ENCODE peak calls at places on chromosomes 11 and 22, in four cellular contexts. Z is GM12878, U is left lung, V is AG08395. N is an unnamed sample.

GRCh38 chr11:16969010-16970004 is 44.9 kb downstream of the PLEKHA7 start:
- DNase-seq in Z (no peak), U (no peak), V (no peak), N (no peak)

GRCh38 chr22:19064354-19065054 is 57.7 kb downstream of the DGCR2 start:
- DNase-seq in Z (no peak), U (no peak), V (no peak), N (no peak)

GRCh38 chr11:117827521-117828511 is 3.3 kb upstream of the FXYD2 start:
- DNase-seq in Z (no peak), U (no peak), V (no peak), N (no peak)

GRCh38 chr22:27110985-27111451 is 453.6 kb downstream of the MIAT start:
- DNase-seq in Z (no peak), U (no peak), V (peak; percentile 55), N (no peak)

GRCh38 chr11:70270877-70271634 is 566 bp downstream of the PPFIA1 start:
- DNase-seq in Z (no peak), U (peak; percentile 89), V (peak; percentile 68), N (peak; percentile 20)

GRCh38 chr11:41121600-41121999 is 337.9 kb downstream of the LRRC4C start:
- DNase-seq in Z (no peak), U (no peak), V (no peak), N (no peak)

GRCh38 chr22:50441428-50441993 is 33.3 kb downstream of the SBF1 start:
- DNase-seq in Z (no peak), U (peak; percentile 60), V (no peak), N (no peak)

GRCh38 chr22:26417406-26417805 is 11.7 kb upstream of the ASPHD2 start:
- DNase-seq in Z (no peak), U (no peak), V (no peak), N (no peak)

GRCh38 chr11:103279821-103280220 is 170.6 kb downstream of the DYNC2H1 start:
- DNase-seq in Z (no peak), U (no peak), V (no peak), N (no peak)

GRCh38 chr11:69483170-69483569 is 1.7 kb downstream of the LINC01488 start:
- DNase-seq in Z (no peak), U (no peak), V (no peak), N (no peak)

GRCh38 chr11:75603791-75604736 is 42.0 kb downstream of the SERPINH1 start:
- DNase-seq in Z (no peak), U (no peak), V (peak; percentile 87), N (peak; percentile 70)

GRCh38 chr11:16839821-16840220 is 101.4 kb downstream of the C11orf58 start:
- DNase-seq in Z (no peak), U (no peak), V (no peak), N (peak; percentile 20)

GRCh38 chr11:102666331-102666957 is 39.1 kb downstream of the MMP27 start:
- DNase-seq in Z (no peak), U (no peak), V (peak; percentile 65), N (peak; percentile 15)

GRCh38 chr22:45738206-45738605 is 66.6 kb downstream of the ATXN10 start:
- DNase-seq in Z (no peak), U (no peak), V (no peak), N (no peak)

GRCh38 chr11:75513250-75513649 is 12.5 kb downstream of the GDPD5 start:
- DNase-seq in Z (no peak), U (no peak), V (no peak), N (peak; percentile 16)

GRCh38 chr11:45166604-45166897 is 20.1 kb downstream of the PRDM11 start:
- DNase-seq in Z (no peak), U (no peak), V (no peak), N (no peak)

GRCh38 chr11:70699294-70700221 is 301.2 kb downstream of the CTTN start:
- DNase-seq in Z (no peak), U (no peak), V (no peak), N (no peak)

GRCh38 chr22:46081831-46082210 is 68.5 kb upstream of the PPARA start:
- DNase-seq in Z (no peak), U (peak; percentile 42), V (no peak), N (no peak)

GRCh38 chr11:112298535-112298934 is 37.9 kb upstream of the PLET1 start:
- DNase-seq in Z (no peak), U (no peak), V (no peak), N (no peak)

GRCh38 chr11:17992916-17993315 is 19.9 kb downstream of the SERGEF start:
- DNase-seq in Z (no peak), U (no peak), V (no peak), N (no peak)

GRCh38 chr22:31610611-31611010 is 51.4 kb downstream of the PISD start:
- DNase-seq in Z (no peak), U (peak; percentile 39), V (no peak), N (no peak)

GRCh38 chr11:16784671-16785070 is 46.2 kb downstream of the C11orf58 start:
- DNase-seq in Z (no peak), U (no peak), V (no peak), N (no peak)

GRCh38 chr11:59891781-59892181 is 13.2 kb downstream of the OOSP3 start:
- DNase-seq in Z (no peak), U (no peak), V (no peak), N (no peak)

GRCh38 chr22:32465661-32466060 is 1.4 kb upstream of the BPIFC start:
- DNase-seq in Z (no peak), U (no peak), V (no peak), N (no peak)

GRCh38 chr22:28188480-28188879 is 269.4 kb upstream of the PITPNB start:
- DNase-seq in Z (no peak), U (no peak), V (no peak), N (no peak)

GRCh38 chr11:118380571-118380970 is 20.8 kb upstream of the ATP5MG start:
- DNase-seq in Z (no peak), U (no peak), V (no peak), N (no peak)

GRCh38 chr22:33921576-33922181 is 1.4 kb upstream of the LARGE1 start:
- DNase-seq in Z (no peak), U (peak; percentile 83), V (peak; percentile 62), N (no peak)

GRCh38 chr22:24156915-24157782 is 24.1 kb upstream of the SUSD2 start:
- DNase-seq in Z (peak; percentile 78), U (peak; percentile 96), V (peak; percentile 84), N (no peak)

GRCh38 chr22:32083814-32084213 is 40.8 kb downstream of the SLC5A1 start:
- DNase-seq in Z (no peak), U (no peak), V (no peak), N (no peak)

GRCh38 chr11:117143871-117144476 is at the start of gene PAFAH1B2:
- DNase-seq in Z (peak; percentile 82), U (peak; percentile 97), V (peak; percentile 98), N (peak; percentile 67)

GRCh38 chr11:9001736-9002135 is 2.1 kb downstream of the NRIP3 start:
- DNase-seq in Z (no peak), U (no peak), V (peak; percentile 81), N (no peak)

GRCh38 chr11:14380947-14381555 is 22.1 kb upstream of the RRAS2 start:
- DNase-seq in Z (no peak), U (peak; percentile 91), V (peak; percentile 74), N (no peak)

GRCh38 chr22:28282346-28282745 is 363.3 kb upstream of the PITPNB start:
- DNase-seq in Z (no peak), U (no peak), V (peak; percentile 31), N (peak; percentile 36)

GRCh38 chr22:43002198-43002577 is 12.8 kb downstream of the PACSIN2 start:
- DNase-seq in Z (no peak), U (no peak), V (peak; percentile 31), N (no peak)